ENCODE peak calls at places on chromosomes 7 and 10, in nine cellular contexts. D is fibroblast of the conjunctiva, K is GM23338, L is amniotic stem cell, C is Karpas-422, B is mucosa of gallbladder, N is lung microvascular endothelial cell, Q is cardiac muscle cell, A is T follicular helper cell. W is an unnamed sample.

GRCh38 chr10:73552819-73553218 is 38.3 kb downstream of the USP54 start:
- DNase-seq in D (no peak), K (no peak), L (no peak), C (no peak), B (no peak), N (no peak), Q (no peak), A (no peak), W (no peak)

GRCh38 chr10:123165445-123166072 is 11.4 kb downstream of the BUB3 start:
- DNase-seq in D (no peak), K (no peak), L (no peak), C (no peak), B (no peak), N (no peak), Q (no peak), A (no peak), W (peak)

GRCh38 chr10:103153302-103153759 is 39.7 kb downstream of the NT5C2 start:
- DNase-seq in D (no peak), K (peak), L (no peak), C (no peak), B (no peak), N (peak), Q (peak), A (no peak), W (peak)

GRCh38 chr7:112798199-112799159 is 8.3 kb upstream of the TMEM168 start:
- DNase-seq in D (no peak), K (no peak), L (no peak), C (no peak), B (no peak), N (no peak), Q (peak), A (no peak), W (no peak)

GRCh38 chr7:29099896-29100847 is 46.2 kb downstream of the CPVL start:
- DNase-seq in D (no peak), K (no peak), L (no peak), C (no peak), B (no peak), N (no peak), Q (peak), A (no peak), W (no peak)

GRCh38 chr10:77837248-77837924 is 89.2 kb downstream of the DLG5 start:
- DNase-seq in D (peak), K (peak), L (no peak), C (peak), B (no peak), N (peak), Q (peak), A (peak), W (peak)

GRCh38 chr10:63388421-63389031 is 77.3 kb downstream of the JMJD1C start:
- DNase-seq in D (no peak), K (no peak), L (no peak), C (no peak), B (no peak), N (peak), Q (no peak), A (no peak), W (no peak)

GRCh38 chr7:17027143-17027802 is 145.5 kb upstream of the AGR3 start:
- DNase-seq in D (peak), K (no peak), L (no peak), C (no peak), B (no peak), N (no peak), Q (no peak), A (no peak), W (no peak)

GRCh38 chr7:50369408-50370026 is 65.0 kb downstream of the IKZF1 start:
- DNase-seq in D (no peak), K (peak), L (no peak), C (peak), B (no peak), N (peak), Q (peak), A (no peak), W (peak)

GRCh38 chr10:100158044-100158805 is 27.6 kb downstream of the ERLIN1 start:
- DNase-seq in D (no peak), K (no peak), L (no peak), C (no peak), B (no peak), N (no peak), Q (no peak), A (no peak), W (no peak)

GRCh38 chr7:65444211-65444842 is 70.7 kb downstream of the ZNF92 start:
- DNase-seq in D (no peak), K (no peak), L (no peak), C (no peak), B (no peak), N (no peak), Q (no peak), A (no peak), W (no peak)

GRCh38 chr7:18530224-18531179 is 35.0 kb downstream of the HDAC9 start:
- DNase-seq in D (no peak), K (no peak), L (no peak), C (no peak), B (no peak), N (peak), Q (no peak), A (no peak), W (peak)

GRCh38 chr7:32048970-32049369 is 21.2 kb downstream of the PDE1C start:
- DNase-seq in D (no peak), K (no peak), L (no peak), C (no peak), B (no peak), N (no peak), Q (no peak), A (no peak), W (no peak)

GRCh38 chr10:24723788-24724380 is at the start of gene ARHGAP21:
- DNase-seq in D (peak), K (peak), L (peak), C (no peak), B (peak), N (peak), Q (peak), A (peak), W (peak)

GRCh38 chr7:78284945-78285344 is 486.4 kb downstream of the PHTF2 start:
- DNase-seq in D (no peak), K (no peak), L (no peak), C (no peak), B (no peak), N (no peak), Q (no peak), A (no peak), W (no peak)

GRCh38 chr7:5633161-5634106 is 148.0 kb downstream of the RNF216 start:
- DNase-seq in D (no peak), K (peak), L (no peak), C (no peak), B (no peak), N (no peak), Q (no peak), A (no peak), W (no peak)

GRCh38 chr10:1198453-1199344 is 142.5 kb downstream of the WDR37 start:
- DNase-seq in D (no peak), K (peak), L (no peak), C (no peak), B (no peak), N (no peak), Q (peak), A (no peak), W (no peak)

GRCh38 chr10:80468806-80469421 is 14.8 kb downstream of the TSPAN14 start:
- DNase-seq in D (no peak), K (no peak), L (no peak), C (no peak), B (no peak), N (no peak), Q (no peak), A (no peak), W (no peak)

GRCh38 chr10:13659887-13660544 is 73.3 kb downstream of the PRPF18 start:
- DNase-seq in D (peak), K (peak), L (no peak), C (peak), B (peak), N (peak), Q (peak), A (peak), W (peak)

GRCh38 chr7:52917982-52918578 is 117.4 kb upstream of the POM121L12 start:
- DNase-seq in D (no peak), K (peak), L (no peak), C (peak), B (no peak), N (no peak), Q (no peak), A (no peak), W (no peak)

GRCh38 chr7:141145630-141145982 is 71.7 kb downstream of the TMEM178B start:
- DNase-seq in D (no peak), K (no peak), L (no peak), C (no peak), B (no peak), N (no peak), Q (no peak), A (no peak), W (no peak)

GRCh38 chr7:66741706-66742053 is 1.1 kb downstream of the RABGEF1 start:
- DNase-seq in D (no peak), K (no peak), L (no peak), C (no peak), B (no peak), N (peak), Q (no peak), A (no peak), W (peak)

GRCh38 chr10:99339077-99339476 is 9.9 kb downstream of the CNNM1 start:
- DNase-seq in D (no peak), K (no peak), L (no peak), C (no peak), B (no peak), N (no peak), Q (no peak), A (no peak), W (no peak)

GRCh38 chr10:37442882-37443281 is 317.5 kb downstream of the ANKRD30A start:
- DNase-seq in D (no peak), K (no peak), L (no peak), C (no peak), B (no peak), N (no peak), Q (no peak), A (no peak), W (no peak)